ENCODE peak calls at places on chromosomes 2 and 18, in five cellular contexts. One of them, this sample, is unnamed.
A peak's percentile ranks its signal among the peaks of the same experiment; 100 is the strongest.

GRCh38 chr2:80328033-80328635 is 23.6 kb upstream of the LRRTM1 start:
- DNase-seq in sigmoid colon: no peak
- DNase-seq in HepG2: no peak
- DNase-seq in tibial nerve: no peak
- DNase-seq in transverse colon: no peak
- DNase-seq in this sample: no peak

GRCh38 chr18:48230459-48231113 is 178.6 kb downstream of the ZBTB7C start:
- DNase-seq in sigmoid colon: no peak
- DNase-seq in HepG2: peak; percentile 57
- DNase-seq in tibial nerve: peak; percentile 60
- DNase-seq in transverse colon: peak; percentile 75
- DNase-seq in this sample: no peak

GRCh38 chr2:40511661-40512213 is 59.8 kb upstream of the SLC8A1 start:
- DNase-seq in sigmoid colon: peak; percentile 80
- DNase-seq in HepG2: no peak
- DNase-seq in tibial nerve: peak; percentile 70
- DNase-seq in transverse colon: peak; percentile 14
- DNase-seq in this sample: peak; percentile 56

GRCh38 chr18:23422751-23423418 is 30.2 kb upstream of the RIOK3 start:
- DNase-seq in sigmoid colon: no peak
- DNase-seq in HepG2: peak; percentile 66
- DNase-seq in tibial nerve: no peak
- DNase-seq in transverse colon: peak; percentile 77
- DNase-seq in this sample: peak; percentile 73

GRCh38 chr2:187815113-187815512 is 260.9 kb upstream of the TFPI start:
- DNase-seq in sigmoid colon: no peak
- DNase-seq in HepG2: no peak
- DNase-seq in tibial nerve: no peak
- DNase-seq in transverse colon: no peak
- DNase-seq in this sample: no peak

GRCh38 chr2:227805578-227805977 is 8.1 kb upstream of the CCL20 start:
- DNase-seq in sigmoid colon: no peak
- DNase-seq in HepG2: no peak
- DNase-seq in tibial nerve: no peak
- DNase-seq in transverse colon: no peak
- DNase-seq in this sample: no peak

GRCh38 chr2:210955591-210955990 is 399.2 kb downstream of the CPS1 start:
- DNase-seq in sigmoid colon: no peak
- DNase-seq in HepG2: peak; percentile 63
- DNase-seq in tibial nerve: no peak
- DNase-seq in transverse colon: no peak
- DNase-seq in this sample: no peak

GRCh38 chr2:167582619-167583018 is 664.8 kb downstream of the STK39 start:
- DNase-seq in sigmoid colon: no peak
- DNase-seq in HepG2: no peak
- DNase-seq in tibial nerve: no peak
- DNase-seq in transverse colon: no peak
- DNase-seq in this sample: no peak

GRCh38 chr18:55634545-55634944 is 46.6 kb upstream of the TCF4 start:
- DNase-seq in sigmoid colon: no peak
- DNase-seq in HepG2: no peak
- DNase-seq in tibial nerve: no peak
- DNase-seq in transverse colon: no peak
- DNase-seq in this sample: no peak

GRCh38 chr18:53551868-53552426 is 672.5 kb downstream of the MBD2 start:
- DNase-seq in sigmoid colon: no peak
- DNase-seq in HepG2: no peak
- DNase-seq in tibial nerve: peak; percentile 33
- DNase-seq in transverse colon: no peak
- DNase-seq in this sample: no peak

GRCh38 chr2:218517434-218518206 is 50.5 kb downstream of the USP37 start:
- DNase-seq in sigmoid colon: no peak
- DNase-seq in HepG2: no peak
- DNase-seq in tibial nerve: no peak
- DNase-seq in transverse colon: no peak
- DNase-seq in this sample: no peak

GRCh38 chr2:25233916-25234610 is 65.7 kb upstream of the POMC start:
- DNase-seq in sigmoid colon: no peak
- DNase-seq in HepG2: no peak
- DNase-seq in tibial nerve: no peak
- DNase-seq in transverse colon: no peak
- DNase-seq in this sample: no peak

GRCh38 chr2:25230626-25231311 is 62.4 kb upstream of the POMC start:
- DNase-seq in sigmoid colon: no peak
- DNase-seq in HepG2: no peak
- DNase-seq in tibial nerve: no peak
- DNase-seq in transverse colon: no peak
- DNase-seq in this sample: no peak

GRCh38 chr2:25234756-25235155 is 66.4 kb upstream of the POMC start:
- DNase-seq in sigmoid colon: no peak
- DNase-seq in HepG2: no peak
- DNase-seq in tibial nerve: no peak
- DNase-seq in transverse colon: no peak
- DNase-seq in this sample: no peak

GRCh38 chr2:25230128-25230527 is 61.7 kb upstream of the POMC start:
- DNase-seq in sigmoid colon: no peak
- DNase-seq in HepG2: no peak
- DNase-seq in tibial nerve: no peak
- DNase-seq in transverse colon: no peak
- DNase-seq in this sample: no peak

DNA sequence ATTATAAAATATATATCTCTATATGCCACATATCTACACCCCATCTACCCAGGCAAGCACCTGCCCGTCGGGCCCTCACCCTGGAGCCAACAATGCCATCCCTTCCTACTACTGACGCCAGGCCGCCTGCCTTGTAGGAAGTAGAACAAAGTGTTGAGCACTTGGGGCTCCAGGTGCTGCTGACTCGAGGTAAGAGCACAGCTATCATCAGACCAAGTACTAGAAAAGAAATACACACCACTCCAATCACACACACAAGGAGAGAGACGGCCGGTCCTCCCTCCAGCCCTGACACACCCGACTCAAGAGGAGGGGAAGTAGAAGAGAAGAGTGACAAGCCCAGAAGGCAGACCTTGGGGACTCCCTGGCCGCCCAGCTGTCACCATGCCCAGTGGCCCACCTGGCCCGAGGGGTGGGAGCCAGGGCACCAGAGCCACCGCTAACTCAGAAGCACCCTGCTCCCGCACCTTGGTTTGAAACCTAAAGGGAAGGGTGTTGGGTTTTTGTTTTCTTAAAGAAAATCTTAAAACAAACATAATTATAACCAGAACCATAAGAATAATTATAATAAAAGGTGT is 64.0 kb upstream of the POMC start:
- DNase-seq in sigmoid colon: no peak
- DNase-seq in HepG2: no peak
- DNase-seq in tibial nerve: no peak
- DNase-seq in transverse colon: no peak
- DNase-seq in this sample: no peak
- H3K36me3 ChIP-seq in sigmoid colon: peaks cover 40% of the 10 kb centered on the region
- H3K36me3 ChIP-seq in HepG2: peaks cover 14% of the 10 kb centered on the region
- H3K36me3 ChIP-seq in tibial nerve: peaks cover 61% of the 10 kb centered on the region
- H3K36me3 ChIP-seq in transverse colon: no peaks in the 10 kb centered on the region
- H3K36me3 ChIP-seq in this sample: peaks cover 59% of the 10 kb centered on the region

GRCh38 chr2:219527472-219527871 is 13.2 kb downstream of the ASIC4 start:
- DNase-seq in sigmoid colon: no peak
- DNase-seq in HepG2: no peak
- DNase-seq in tibial nerve: no peak
- DNase-seq in transverse colon: no peak
- DNase-seq in this sample: no peak

GRCh38 chr2:219527076-219527394 is 12.8 kb downstream of the ASIC4 start:
- DNase-seq in sigmoid colon: no peak
- DNase-seq in HepG2: no peak
- DNase-seq in tibial nerve: no peak
- DNase-seq in transverse colon: no peak
- DNase-seq in this sample: no peak

GRCh38 chr2:219531639-219532377 is 11.8 kb downstream of the CHPF start:
- DNase-seq in sigmoid colon: no peak
- DNase-seq in HepG2: no peak
- DNase-seq in tibial nerve: no peak
- DNase-seq in transverse colon: no peak
- DNase-seq in this sample: no peak

GRCh38 chr2:219532378-219532649 is 11.3 kb downstream of the CHPF start:
- DNase-seq in sigmoid colon: no peak
- DNase-seq in HepG2: no peak
- DNase-seq in tibial nerve: no peak
- DNase-seq in transverse colon: no peak
- DNase-seq in this sample: no peak

GRCh38 chr2:219530048-219530963 is 13.3 kb downstream of the CHPF start:
- DNase-seq in sigmoid colon: peak; percentile 93
- DNase-seq in HepG2: peak; percentile 77
- DNase-seq in tibial nerve: peak; percentile 70
- DNase-seq in transverse colon: peak; percentile 84
- DNase-seq in this sample: peak; percentile 88
- TF ChIP-seq EP300 in sigmoid colon: no peak
- TF ChIP-seq EP300 in HepG2: no peak
- TF ChIP-seq EP300 in tibial nerve: no peak
- TF ChIP-seq EP300 in transverse colon: no peak
- TF ChIP-seq EP300 in this sample: no peak

DNA sequence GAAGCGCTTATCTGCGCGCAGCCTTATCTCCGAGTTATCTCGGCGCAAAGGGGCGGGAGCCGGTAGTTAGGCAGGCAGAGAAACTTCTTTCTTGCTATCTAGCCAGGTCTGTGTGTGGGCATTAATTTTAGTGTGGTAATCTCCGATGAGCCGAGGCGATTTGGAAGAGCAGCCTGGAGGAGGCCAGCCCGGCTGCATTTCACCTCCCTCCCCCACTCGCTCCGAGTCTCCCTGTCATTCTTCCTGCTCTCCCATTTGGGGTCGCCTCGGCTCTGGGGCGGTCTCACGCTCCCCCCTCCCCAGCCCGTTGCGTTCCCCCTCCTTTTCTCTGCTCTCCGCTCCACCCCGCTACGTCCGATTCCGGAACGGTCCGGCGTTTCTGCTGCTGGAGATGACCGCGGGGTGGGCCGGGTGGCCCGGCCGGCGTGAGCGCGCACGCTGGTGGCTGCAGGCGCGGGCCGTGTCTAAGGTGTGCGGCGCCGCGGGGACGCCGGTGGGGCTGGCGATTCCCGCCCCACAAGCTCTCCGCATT is 566 bp downstream of the GATA6 start:
- DNase-seq in sigmoid colon: no peak
- DNase-seq in HepG2: peak; percentile 7
- DNase-seq in tibial nerve: no peak
- DNase-seq in transverse colon: no peak
- DNase-seq in this sample: no peak
- H3K36me3 ChIP-seq in sigmoid colon: no peaks in the 10 kb centered on the region
- H3K36me3 ChIP-seq in HepG2: no peaks in the 10 kb centered on the region
- H3K36me3 ChIP-seq in tibial nerve: no peaks in the 10 kb centered on the region
- H3K36me3 ChIP-seq in transverse colon: no peaks in the 10 kb centered on the region
- H3K36me3 ChIP-seq in this sample: no peaks in the 10 kb centered on the region

GRCh38 chr2:12787891-12788783 is 71.4 kb downstream of the TRIB2 start:
- DNase-seq in sigmoid colon: no peak
- DNase-seq in HepG2: no peak
- DNase-seq in tibial nerve: peak; percentile 29
- DNase-seq in transverse colon: no peak
- DNase-seq in this sample: no peak

GRCh38 chr2:12796617-12797016 is 79.9 kb downstream of the TRIB2 start:
- DNase-seq in sigmoid colon: peak; percentile 70
- DNase-seq in HepG2: no peak
- DNase-seq in tibial nerve: peak; percentile 69
- DNase-seq in transverse colon: no peak
- DNase-seq in this sample: no peak

GRCh38 chr2:12797815-12798214 is 81.1 kb downstream of the TRIB2 start:
- DNase-seq in sigmoid colon: no peak
- DNase-seq in HepG2: no peak
- DNase-seq in tibial nerve: no peak
- DNase-seq in transverse colon: no peak
- DNase-seq in this sample: no peak

GRCh38 chr2:12791906-12792305 is 75.2 kb downstream of the TRIB2 start:
- DNase-seq in sigmoid colon: no peak
- DNase-seq in HepG2: no peak
- DNase-seq in tibial nerve: no peak
- DNase-seq in transverse colon: no peak
- DNase-seq in this sample: no peak
- TF ChIP-seq EP300 in sigmoid colon: no peak
- TF ChIP-seq EP300 in HepG2: no peak
- TF ChIP-seq EP300 in tibial nerve: no peak
- TF ChIP-seq EP300 in transverse colon: no peak
- TF ChIP-seq EP300 in this sample: no peak

GRCh38 chr2:61233581-61233980 is 71.6 kb downstream of the C2orf74 start:
- DNase-seq in sigmoid colon: no peak
- DNase-seq in HepG2: no peak
- DNase-seq in tibial nerve: no peak
- DNase-seq in transverse colon: no peak
- DNase-seq in this sample: no peak
- H3K36me3 ChIP-seq in sigmoid colon: peaks cover 25% of the 10 kb centered on the region
- H3K36me3 ChIP-seq in HepG2: peaks cover 17% of the 10 kb centered on the region
- H3K36me3 ChIP-seq in tibial nerve: peaks cover 78% of the 10 kb centered on the region
- H3K36me3 ChIP-seq in transverse colon: no peaks in the 10 kb centered on the region
- H3K36me3 ChIP-seq in this sample: peaks cover 60% of the 10 kb centered on the region

GRCh38 chr2:75146903-75147332 is 52.4 kb downstream of the TACR1 start:
- DNase-seq in sigmoid colon: no peak
- DNase-seq in HepG2: peak; percentile 54
- DNase-seq in tibial nerve: no peak
- DNase-seq in transverse colon: no peak
- DNase-seq in this sample: no peak
- TF ChIP-seq EP300 in sigmoid colon: no peak
- TF ChIP-seq EP300 in HepG2: no peak
- TF ChIP-seq EP300 in tibial nerve: no peak
- TF ChIP-seq EP300 in transverse colon: no peak
- TF ChIP-seq EP300 in this sample: no peak

GRCh38 chr2:128549646-128550260 is 231.1 kb upstream of the HS6ST1 start:
- DNase-seq in sigmoid colon: peak; percentile 29
- DNase-seq in HepG2: no peak
- DNase-seq in tibial nerve: no peak
- DNase-seq in transverse colon: no peak
- DNase-seq in this sample: peak; percentile 71
- H3K36me3 ChIP-seq in sigmoid colon: no peaks in the 10 kb centered on the region
- H3K36me3 ChIP-seq in HepG2: no peaks in the 10 kb centered on the region
- H3K36me3 ChIP-seq in tibial nerve: no peaks in the 10 kb centered on the region
- H3K36me3 ChIP-seq in transverse colon: no peaks in the 10 kb centered on the region
- H3K36me3 ChIP-seq in this sample: no peaks in the 10 kb centered on the region